ENCODE peak calls at places on chromosomes 12 and 14, in six cellular contexts. A, Z, J, G, Q and U are unnamed samples.

GRCh38 chr12:1525858-1526257 is 68.5 kb downstream of the FBXL14 start:
- DNase-seq in G (no peak), Z (no peak), J (no peak), Q (no peak), A (no peak), U (no peak)

GRCh38 chr12:12945591-12945990 is 6.4 kb downstream of the GPRC5D start:
- DNase-seq in A (no peak), Q (no peak), J (no peak), Z (no peak), G (no peak), U (no peak)

GRCh38 chr14:29906256-29906885 is 21.3 kb downstream of the PRKD1 start:
- DNase-seq in A (no peak), Q (no peak), G (peak), Z (no peak), J (peak), U (no peak)

GRCh38 chr14:95722525-95723190 is 8.7 kb upstream of the TCL1A start:
- DNase-seq in A (no peak), J (no peak), Q (no peak), G (no peak), Z (no peak), U (no peak)

GRCh38 chr14:38959021-38959420 is 144.0 kb downstream of the SEC23A start:
- DNase-seq in Q (no peak), G (no peak), J (no peak), A (no peak), Z (no peak), U (no peak)

GRCh38 chr14:49863483-49864262 is 11.1 kb upstream of the NEMF start:
- DNase-seq in Q (no peak), J (no peak), Z (no peak), G (no peak), A (peak), U (no peak)

GRCh38 chr14:49959822-49960408 is 67.0 kb downstream of the ARF6 start:
- DNase-seq in Z (no peak), J (peak), Q (no peak), A (no peak), G (no peak), U (no peak)

GRCh38 chr12:56487448-56488040 is 417 bp downstream of the GLS2 start:
- DNase-seq in Z (no peak), Q (no peak), G (peak), A (peak), J (peak), U (no peak)

GRCh38 chr14:95515523-95516517 is 630 bp downstream of the SYNE3 start:
- DNase-seq in G (peak), Z (peak), A (no peak), Q (no peak), J (peak), U (peak)

GRCh38 chr12:11615481-11615880 is 34.0 kb upstream of the ETV6 start:
- DNase-seq in J (no peak), A (no peak), G (no peak), Z (no peak), Q (no peak), U (no peak)

GRCh38 chr14:106848330-106849121 is 1322.1 kb downstream of the TMEM121 start:
- DNase-seq in Z (no peak), Q (no peak), A (peak), J (peak), G (peak), U (no peak)

GRCh38 chr14:55712505-55712904 is 132.5 kb downstream of the KTN1 start:
- DNase-seq in Z (no peak), A (no peak), G (no peak), J (no peak), Q (no peak), U (no peak)

GRCh38 chr14:31902915-31903646 is 174.0 kb upstream of the ARHGAP5 start:
- DNase-seq in J (no peak), A (no peak), Q (no peak), Z (no peak), G (no peak), U (no peak)

GRCh38 chr12:56157201-56158028 is 744 bp upstream of the MYL6 start:
- DNase-seq in G (peak), J (peak), Z (peak), Q (peak), A (peak), U (peak)

GRCh38 chr12:132502149-132502881 is 12.4 kb downstream of the FBRSL1 start:
- DNase-seq in G (no peak), J (peak), A (no peak), Z (no peak), Q (peak), U (no peak)

GRCh38 chr14:105918496-105919262 is 392.3 kb downstream of the TMEM121 start:
- DNase-seq in A (no peak), G (no peak), Q (no peak), Z (no peak), J (no peak), U (peak)

GRCh38 chr14:79278798-79279644 is 932.3 kb downstream of the DIO2 start:
- DNase-seq in A (peak), J (peak), G (peak), Q (no peak), Z (peak), U (no peak)

GRCh38 chr12:12897286-12897685 is 5.9 kb downstream of the GPRC5A start:
- DNase-seq in Z (no peak), Q (no peak), G (no peak), A (no peak), J (no peak), U (no peak)

GRCh38 chr12:26164118-26164517 is 31.3 kb upstream of the SSPN start:
- DNase-seq in Z (no peak), G (no peak), A (no peak), Q (no peak), J (no peak), U (no peak)

GRCh38 chr12:111488271-111488670 is 82.5 kb downstream of the SH2B3 start:
- DNase-seq in A (peak), J (peak), G (no peak), Q (no peak), Z (no peak), U (no peak)

GRCh38 chr12:51827925-51828818 is 20.3 kb downstream of the FIGNL2 start:
- DNase-seq in Z (no peak), G (no peak), Q (no peak), A (no peak), J (no peak), U (no peak)

GRCh38 chr14:93959239-93960107 is 16.9 kb downstream of the ASB2 start:
- DNase-seq in A (peak), G (peak), J (peak), Z (peak), Q (peak), U (peak)

GRCh38 chr14:79415726-79416125 is 795.6 kb downstream of the DIO2 start:
- DNase-seq in A (no peak), G (no peak), Q (no peak), J (no peak), Z (no peak), U (no peak)

GRCh38 chr12:50636505-50636904 is 127.4 kb upstream of the ATF1 start:
- DNase-seq in Q (no peak), Z (no peak), G (no peak), J (no peak), A (no peak), U (no peak)

GRCh38 chr14:34059925-34060746 is 109.3 kb upstream of the EGLN3 start:
- DNase-seq in Q (no peak), G (peak), Z (peak), A (peak), J (peak), U (peak)
- TF ChIP-seq POLR2A in Q (peak), G (peak), Z (peak), A (peak), J (peak), U (no peak)

GRCh38 chr12:42568952-42569916 is 20.3 kb downstream of the PRICKLE1 start:
- DNase-seq in G (peak), A (no peak), Z (no peak), Q (peak), J (peak), U (no peak)
- TF ChIP-seq CTCF in G (peak), A (peak), Z (peak), Q (peak), J (peak), U (peak)

GRCh38 chr12:14936224-14936861 is 2.0 kb downstream of the ERP27 start:
- DNase-seq in Q (no peak), G (no peak), A (no peak), J (peak), Z (no peak), U (no peak)

GRCh38 chr12:14937689-14938088 is 648 bp downstream of the ERP27 start:
- DNase-seq in G (no peak), A (no peak), Q (peak), J (peak), Z (no peak), U (no peak)

GRCh38 chr12:14941369-14941768 is 3.0 kb upstream of the ERP27 start:
- DNase-seq in J (no peak), A (no peak), Z (no peak), Q (no peak), G (no peak), U (no peak)

GRCh38 chr12:14937014-14937413 is 1.3 kb downstream of the ERP27 start:
- DNase-seq in J (no peak), Q (no peak), Z (no peak), A (no peak), G (no peak), U (no peak)

GRCh38 chr12:14938301-14938700 is at the start of gene ERP27:
- DNase-seq in Q (no peak), J (peak), G (no peak), Z (no peak), A (no peak), U (no peak)
- H3K27ac ChIP-seq in Q (no peak), J (peak), G (no peak), Z (no peak), A (no peak), U (peak)

DNA sequence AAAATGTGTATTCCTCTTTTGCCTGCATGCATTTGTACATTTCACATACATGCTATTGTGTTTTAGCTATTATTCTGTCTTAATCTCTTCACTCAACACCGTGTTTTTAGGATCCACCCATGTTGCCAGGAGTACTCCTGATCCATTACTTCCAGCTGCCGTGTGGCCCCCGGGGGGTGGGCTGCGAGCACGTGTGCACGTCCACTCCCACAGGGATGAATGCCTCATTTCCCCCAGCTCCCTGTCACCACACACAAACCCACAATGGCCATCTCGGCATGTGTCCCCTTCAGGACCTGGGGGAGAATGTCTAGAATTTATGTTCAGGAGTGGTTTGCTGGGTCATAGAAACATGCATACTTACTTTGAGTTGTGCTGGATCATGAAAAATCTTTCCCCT is 62.7 kb upstream of the ACTN1 start:
- DNase-seq in Q (no peak), A (no peak), G (no peak), J (no peak), Z (no peak), U (no peak)
- TF ChIP-seq POLR2A in Q (no peak), A (no peak), G (no peak), J (no peak), Z (no peak), U (no peak)